ENCODE peak calls at places on chromosomes 6 and 20, in seven cellular contexts. F, R, P, Y, A, Z and N are unnamed samples.

GRCh38 chr20:10793741-10794140 is 119.9 kb upstream of the JAG1 start:
- DNase-seq in F (no peak), R (no peak), P (no peak), Y (no peak), A (no peak), Z (no peak), N (no peak)

GRCh38 chr6:160586374-160586773 is 77.7 kb downstream of the LPA start:
- DNase-seq in F (no peak), R (no peak), P (no peak), Y (no peak), A (no peak), Z (no peak), N (no peak)

GRCh38 chr6:55410674-55411073 is 83.4 kb downstream of the GFRAL start:
- DNase-seq in F (no peak), R (no peak), P (no peak), Y (no peak), A (no peak), Z (no peak), N (no peak)

GRCh38 chr6:118696262-118696661 is 44.9 kb upstream of the CEP85L start:
- DNase-seq in F (no peak), R (no peak), P (no peak), Y (no peak), A (no peak), Z (no peak), N (no peak)

GRCh38 chr6:132669690-132670291 is 10.8 kb upstream of the TAAR1 start:
- DNase-seq in F (no peak), R (no peak), P (peak; percentile 21), Y (peak; percentile 60), A (peak; percentile 56), Z (peak; percentile 64), N (no peak)

GRCh38 chr6:43931201-43931600 is 161.2 kb downstream of the VEGFA start:
- DNase-seq in F (no peak), R (peak; percentile 13), P (no peak), Y (no peak), A (no peak), Z (no peak), N (no peak)

GRCh38 chr20:19756756-19757486 is 1.1 kb upstream of the RIN2 start:
- DNase-seq in F (no peak), R (no peak), P (no peak), Y (no peak), A (no peak), Z (peak; percentile 23), N (no peak)

GRCh38 chr6:37653933-37654565 is 43.6 kb downstream of the MDGA1 start:
- DNase-seq in F (peak; percentile 74), R (no peak), P (peak; percentile 50), Y (no peak), A (peak; percentile 65), Z (peak; percentile 94), N (no peak)

GRCh38 chr20:40956503-40956902 is 72.1 kb upstream of the TOP1 start:
- DNase-seq in F (no peak), R (peak; percentile 56), P (no peak), Y (no peak), A (no peak), Z (no peak), N (no peak)

GRCh38 chr6:11983306-11983705 is 28.8 kb upstream of the HIVEP1 start:
- DNase-seq in F (no peak), R (no peak), P (no peak), Y (no peak), A (no peak), Z (no peak), N (no peak)

GRCh38 chr6:93581371-93581770 is 162.0 kb upstream of the EPHA7 start:
- DNase-seq in F (no peak), R (no peak), P (no peak), Y (no peak), A (no peak), Z (no peak), N (no peak)

GRCh38 chr6:157182503-157183254 is 140.6 kb downstream of the TMEM242 start:
- DNase-seq in F (no peak), R (no peak), P (no peak), Y (no peak), A (no peak), Z (no peak), N (no peak)

GRCh38 chr20:63685269-63686026 is 11.0 kb upstream of the TNFRSF6B start:
- DNase-seq in F (no peak), R (no peak), P (no peak), Y (no peak), A (no peak), Z (no peak), N (no peak)

GRCh38 chr6:47200536-47201334 is 109.0 kb downstream of the TNFRSF21 start:
- DNase-seq in F (no peak), R (no peak), P (peak; percentile 75), Y (peak; percentile 94), A (no peak), Z (no peak), N (peak; percentile 22)

GRCh38 chr6:47197672-47198640 is 111.7 kb downstream of the TNFRSF21 start:
- DNase-seq in F (no peak), R (no peak), P (no peak), Y (peak; percentile 77), A (no peak), Z (no peak), N (no peak)

GRCh38 chr6:47196113-47196512 is 113.6 kb downstream of the TNFRSF21 start:
- DNase-seq in F (no peak), R (no peak), P (no peak), Y (peak; percentile 46), A (no peak), Z (no peak), N (no peak)

DNA sequence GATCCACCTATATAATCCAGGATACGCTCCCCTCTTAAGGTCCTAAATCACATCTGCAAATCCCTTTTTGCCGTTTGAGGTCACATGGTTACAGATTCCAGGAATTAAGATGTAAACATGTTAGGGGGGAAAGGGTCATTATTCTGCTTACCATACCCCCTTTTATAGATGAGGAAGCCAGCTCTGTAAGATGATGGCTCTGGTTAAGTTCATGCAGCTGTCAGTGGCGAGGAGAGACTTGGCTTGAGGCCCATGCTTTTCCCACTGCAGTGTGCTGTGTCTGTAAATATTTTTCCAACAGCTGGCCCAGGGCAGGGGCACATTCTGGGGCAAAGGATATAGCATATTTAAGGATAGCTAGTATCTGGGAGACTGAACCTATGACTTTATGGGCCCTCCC is 114.5 kb downstream of the TNFRSF21 start:
- DNase-seq in F (no peak), R (no peak), P (no peak), Y (no peak), A (no peak), Z (no peak), N (no peak)
- H3K36me3 ChIP-seq in F (no peaks in the 10 kb centered on the region), R (no peaks in the 10 kb centered on the region), P (no peaks in the 10 kb centered on the region), Y (no peaks in the 10 kb centered on the region), A (no peaks in the 10 kb centered on the region), Z (no peaks in the 10 kb centered on the region), N (no peaks in the 10 kb centered on the region)

DNA sequence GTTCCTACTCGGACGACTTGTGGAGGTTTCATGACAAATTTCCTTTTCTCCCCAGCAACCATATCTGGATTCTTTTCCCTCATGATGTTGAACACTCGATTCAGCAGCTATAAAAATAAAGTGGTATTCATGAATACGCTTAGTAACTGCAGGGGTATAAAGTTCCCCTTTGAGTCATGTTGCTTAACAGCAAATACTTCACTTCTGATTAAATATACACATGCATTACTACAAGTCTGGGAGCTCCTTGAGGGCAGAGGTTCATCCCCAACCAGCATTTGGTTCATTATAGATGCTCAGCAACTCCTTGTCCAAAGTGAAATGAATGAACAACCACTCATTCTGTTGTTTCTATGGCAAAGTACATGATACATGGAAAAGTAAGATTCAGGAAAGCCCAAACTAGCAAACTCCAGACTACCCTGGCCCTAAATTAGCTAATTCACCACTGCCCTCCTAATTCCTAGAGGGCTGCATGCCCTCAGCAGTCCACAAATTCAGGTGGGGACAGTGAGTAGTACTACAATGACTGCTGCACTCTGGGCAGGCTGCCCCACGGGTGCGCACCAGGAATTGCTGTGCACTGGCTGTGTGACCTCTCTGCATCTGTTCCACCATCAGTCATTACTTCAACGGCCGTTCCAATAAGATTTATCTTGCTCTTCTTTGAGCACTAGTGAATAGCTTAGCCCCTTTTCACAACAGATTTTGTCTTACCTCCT is 15.2 kb downstream of the EIF2S2 start:
- DNase-seq in F (no peak), R (no peak), P (no peak), Y (no peak), A (no peak), Z (no peak), N (no peak)
- H3K36me3 ChIP-seq in F (peaks cover 90% of the 10 kb centered on the region), R (peaks cover 97% of the 10 kb centered on the region), P (peaks cover 71% of the 10 kb centered on the region), Y (peaks cover 31% of the 10 kb centered on the region), A (peaks cover 48% of the 10 kb centered on the region), Z (peaks cover 85% of the 10 kb centered on the region), N (peaks cover 82% of the 10 kb centered on the region)

GRCh38 chr20:57401565-57401918 is 10.3 kb downstream of the RBM38 start:
- DNase-seq in F (no peak), R (no peak), P (no peak), Y (no peak), A (no peak), Z (no peak), N (no peak)
- H3K36me3 ChIP-seq in F (no peaks in the 10 kb centered on the region), R (peaks cover 78% of the 10 kb centered on the region), P (no peaks in the 10 kb centered on the region), Y (peaks cover 20% of the 10 kb centered on the region), A (peaks cover 47% of the 10 kb centered on the region), Z (peaks cover 50% of the 10 kb centered on the region), N (no peaks in the 10 kb centered on the region)

GRCh38 chr6:56608332-56608731 is 34.4 kb downstream of the DST start:
- DNase-seq in F (no peak), R (no peak), P (no peak), Y (no peak), A (no peak), Z (no peak), N (no peak)

GRCh38 chr6:56618050-56618449 is 24.6 kb downstream of the DST start:
- DNase-seq in F (no peak), R (no peak), P (no peak), Y (no peak), A (no peak), Z (peak; percentile 20), N (no peak)

GRCh38 chr6:56616967-56617366 is 25.7 kb downstream of the DST start:
- DNase-seq in F (no peak), R (no peak), P (no peak), Y (no peak), A (no peak), Z (no peak), N (no peak)

DNA sequence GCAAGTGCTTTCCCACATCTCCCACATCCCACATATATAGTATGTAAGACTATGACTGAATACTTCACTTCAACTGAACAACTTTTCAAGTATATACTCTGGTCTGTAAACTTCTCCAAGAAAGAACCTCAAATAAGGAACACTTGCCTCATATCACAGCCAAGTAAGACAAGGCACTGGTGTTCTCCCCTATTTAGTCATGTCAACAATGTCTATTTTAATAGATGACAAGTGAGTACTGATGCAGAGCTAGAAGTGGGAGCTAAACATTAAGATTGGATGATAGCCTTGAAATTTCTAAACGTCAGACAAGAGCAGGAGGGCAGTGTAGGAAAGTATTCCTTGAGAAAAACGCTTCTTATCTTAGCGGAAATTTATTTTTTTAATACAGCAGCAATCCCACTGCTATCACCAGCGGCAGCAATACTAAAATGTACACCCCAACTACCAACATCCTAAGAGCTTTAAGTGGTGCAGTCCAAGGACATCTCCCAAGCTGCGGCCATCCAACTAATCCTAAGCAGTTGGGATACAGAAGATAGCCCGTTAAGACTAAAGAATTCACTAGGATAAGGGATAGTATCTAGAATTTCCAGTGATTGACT is 29.3 kb downstream of the DST start:
- DNase-seq in F (no peak), R (no peak), P (no peak), Y (peak; percentile 71), A (no peak), Z (no peak), N (no peak)
- H3K36me3 ChIP-seq in F (peaks cover 35% of the 10 kb centered on the region), R (peaks cover 46% of the 10 kb centered on the region), P (peaks cover 38% of the 10 kb centered on the region), Y (peaks cover 9% of the 10 kb centered on the region), A (no peaks in the 10 kb centered on the region), Z (peaks cover 8% of the 10 kb centered on the region), N (peaks cover 69% of the 10 kb centered on the region)